ENCODE peak calls at places on chromosomes 11 and 22, in nine cellular contexts. S, R, B, I, J, Z, V, X and Y are unnamed samples.

GRCh38 chr11:12889243-12889642 is 119.9 kb upstream of the RASSF10 start:
- DNase-seq in I (peak; percentile 74), B (no peak), R (peak; percentile 81), Z (no peak), X (no peak), S (no peak), J (no peak), V (peak; percentile 30), Y (no peak)

GRCh38 chr11:76560219-76560618 is 110.3 kb downstream of the LRRC32 start:
- DNase-seq in B (no peak), X (no peak), R (peak; percentile 28), I (peak; percentile 59), S (no peak), V (no peak), J (no peak), Z (no peak), Y (no peak)

GRCh38 chr11:119787074-119787461 is 58.1 kb upstream of the NECTIN1 start:
- DNase-seq in Z (no peak), X (peak; percentile 56), B (no peak), R (no peak), J (no peak), I (no peak), V (no peak), S (no peak), Y (no peak)

GRCh38 chr11:67401495-67402191 is at the start of gene PPP1CA:
- DNase-seq in S (peak; percentile 65), X (peak; percentile 97), R (peak; percentile 81), I (peak; percentile 79), Z (peak; percentile 95), B (peak; percentile 90), V (peak; percentile 92), J (peak; percentile 83), Y (peak; percentile 100)

GRCh38 chr11:46489668-46490560 is 98.3 kb upstream of the CHRM4 start:
- DNase-seq in J (no peak), I (peak; percentile 61), Z (peak; percentile 60), X (no peak), R (no peak), V (no peak), B (no peak), S (peak; percentile 20), Y (peak; percentile 43)

GRCh38 chr22:20965888-20966855 is 883 bp upstream of the AIFM3 start:
- DNase-seq in S (no peak), R (no peak), V (no peak), J (no peak), B (no peak), I (no peak), Z (no peak), X (no peak), Y (no peak)

GRCh38 chr22:45322873-45323525 is 13.3 kb downstream of the FAM118A start:
- DNase-seq in B (no peak), X (peak; percentile 32), V (no peak), I (no peak), R (no peak), J (no peak), Z (no peak), S (no peak), Y (no peak)

GRCh38 chr11:105738972-105739574 is 129.2 kb downstream of the GRIA4 start:
- DNase-seq in V (no peak), R (no peak), X (no peak), B (no peak), S (no peak), J (no peak), Z (no peak), I (no peak), Y (no peak)

GRCh38 chr11:111469200-111469599 is 43.0 kb downstream of the BTG4 start:
- DNase-seq in V (no peak), R (peak; percentile 43), I (peak; percentile 49), Z (no peak), B (no peak), J (no peak), S (no peak), X (no peak), Y (no peak)
- TF ChIP-seq CTCF in V (no peak), R (no peak), I (no peak), Z (no peak), B (no peak), J (no peak), S (no peak), X (no peak), Y (no peak)

GRCh38 chr11:123302751-123303195 is 107.7 kb upstream of the CLMP start:
- DNase-seq in J (no peak), S (no peak), Z (no peak), X (no peak), B (no peak), R (peak; percentile 34), I (peak; percentile 59), V (no peak), Y (peak; percentile 72)
- TF ChIP-seq CTCF in J (no peak), S (peak; percentile 47), Z (no peak), X (no peak), B (no peak), R (peak; percentile 42), I (peak; percentile 28), V (no peak), Y (no peak)

DNA sequence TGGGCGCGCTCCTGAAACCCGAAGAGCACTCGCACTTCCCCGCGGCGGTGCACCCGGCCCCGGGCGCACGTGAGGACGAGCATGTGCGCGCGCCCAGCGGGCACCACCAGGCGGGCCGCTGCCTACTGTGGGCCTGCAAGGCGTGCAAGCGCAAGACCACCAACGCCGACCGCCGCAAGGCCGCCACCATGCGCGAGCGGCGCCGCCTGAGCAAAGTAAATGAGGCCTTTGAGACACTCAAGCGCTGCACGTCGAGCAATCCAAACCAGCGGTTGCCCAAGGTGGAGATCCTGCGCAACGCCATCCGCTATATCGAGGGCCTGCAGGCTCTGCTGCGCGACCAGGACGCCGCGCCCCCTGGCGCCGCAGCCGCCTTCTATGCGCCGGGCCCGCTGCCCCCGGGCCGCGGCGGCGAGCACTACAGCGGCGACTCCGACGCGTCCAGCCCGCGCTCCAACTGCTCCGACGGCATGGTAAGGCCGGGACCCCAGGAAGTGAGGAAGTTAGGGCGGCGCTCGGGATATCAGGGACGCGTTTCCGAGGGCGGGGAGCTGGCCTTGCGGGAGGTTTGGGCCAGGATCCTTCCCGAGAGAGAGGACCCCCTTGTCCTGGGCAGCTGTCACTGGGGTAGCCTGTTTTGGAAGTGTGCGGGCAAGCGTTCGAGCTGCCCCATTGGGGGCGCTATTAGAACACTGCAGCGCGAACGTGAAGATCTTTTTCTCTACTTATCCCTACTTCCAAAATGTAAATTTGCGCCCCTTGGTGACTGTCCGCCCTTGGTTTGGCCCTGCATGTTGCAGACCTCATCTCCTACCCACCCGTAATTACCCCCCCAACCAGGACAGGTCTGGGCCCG is 797 bp downstream of the MYOD1 start:
- DNase-seq in J (no peak), B (no peak), R (no peak), V (no peak), X (no peak), Z (no peak), I (peak; percentile 31), S (no peak), Y (peak; percentile 52)
- TF ChIP-seq CTCF in J (no peak), B (no peak), R (no peak), V (no peak), X (no peak), Z (no peak), I (no peak), S (no peak), Y (peak; percentile 7)

GRCh38 chr22:22692707-22693530 is 48.5 kb downstream of the GGTLC2 start:
- DNase-seq in J (no peak), V (no peak), X (peak; percentile 87), S (no peak), I (peak; percentile 83), R (peak; percentile 71), B (no peak), Z (peak; percentile 23), Y (peak; percentile 36)
- TF ChIP-seq CTCF in J (peak; percentile 12), V (no peak), X (peak; percentile 48), S (peak; percentile 44), I (peak; percentile 40), R (peak; percentile 29), B (no peak), Z (peak; percentile 47), Y (peak; percentile 36)

GRCh38 chr11:86608251-86608799 is 64.1 kb downstream of the ME3 start:
- DNase-seq in I (peak; percentile 83), Z (peak; percentile 64), B (no peak), X (peak; percentile 64), R (peak; percentile 72), V (peak; percentile 83), J (no peak), S (peak; percentile 57), Y (peak; percentile 50)

GRCh38 chr11:86610559-86611341 is 61.7 kb downstream of the ME3 start:
- DNase-seq in S (no peak), I (no peak), X (no peak), Z (no peak), J (no peak), R (no peak), V (no peak), B (no peak), Y (no peak)

GRCh38 chr11:86606270-86606848 is 66.1 kb downstream of the ME3 start:
- DNase-seq in X (no peak), Z (no peak), B (no peak), V (no peak), I (no peak), S (no peak), R (no peak), J (no peak), Y (no peak)

DNA sequence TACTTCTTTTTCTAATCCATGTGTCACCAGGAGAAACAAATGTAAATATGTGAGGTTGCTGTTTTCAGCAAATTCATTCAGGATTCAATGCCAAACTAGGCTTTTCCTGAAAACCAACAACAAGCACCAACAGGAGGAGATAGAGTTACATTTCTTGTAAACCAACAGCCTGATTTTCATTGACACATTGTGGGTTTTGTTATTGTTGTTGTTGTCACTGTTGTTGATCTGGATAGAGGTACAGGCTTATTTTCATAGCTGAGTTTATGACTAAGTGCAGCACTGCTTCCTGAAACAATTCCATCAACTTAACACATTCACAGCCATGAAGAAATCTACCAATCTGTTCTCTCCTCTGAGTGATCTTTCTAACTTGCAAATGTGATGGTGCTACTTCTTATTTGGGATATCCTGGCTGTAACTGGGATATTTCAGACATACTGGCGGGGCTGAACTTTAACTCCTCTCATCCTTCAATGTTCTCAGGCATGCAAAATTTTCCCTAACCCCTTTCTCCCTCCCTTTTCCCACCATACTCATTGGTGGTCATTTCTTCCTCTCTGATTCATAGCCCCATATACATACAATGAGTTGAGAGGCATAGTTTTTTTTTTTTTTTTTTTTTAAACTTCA is 65.5 kb downstream of the ME3 start:
- DNase-seq in V (no peak), S (no peak), X (no peak), R (no peak), I (peak; percentile 42), J (no peak), Z (no peak), B (no peak), Y (no peak)
- TF ChIP-seq CTCF in V (no peak), S (peak; percentile 18), X (no peak), R (no peak), I (no peak), J (no peak), Z (no peak), B (no peak), Y (no peak)

GRCh38 chr22:24108073-24108472 is 73.2 kb upstream of the SUSD2 start:
- DNase-seq in R (no peak), B (no peak), S (no peak), I (no peak), V (no peak), X (no peak), Z (no peak), J (no peak), Y (no peak)
- TF ChIP-seq CTCF in R (no peak), B (no peak), S (no peak), I (no peak), V (no peak), X (no peak), Z (no peak), J (no peak), Y (no peak)

GRCh38 chr11:101436511-101437142 is 147.2 kb downstream of the TRPC6 start:
- DNase-seq in J (no peak), X (no peak), S (no peak), V (peak; percentile 47), I (peak; percentile 59), R (no peak), B (no peak), Z (peak; percentile 20), Y (peak; percentile 23)
- TF ChIP-seq CTCF in J (peak; percentile 42), X (peak; percentile 54), S (peak; percentile 81), V (peak; percentile 65), I (peak; percentile 79), R (peak; percentile 77), B (no peak), Z (peak; percentile 52), Y (peak; percentile 67)